ENCODE peak calls at places on chromosome 10, in five cellular contexts. C is testis, A is adrenal gland, B is A549, O is esophagus muscularis mucosa. Y is an unnamed sample.

GRCh38 chr10:53314856-53315255 is 542.3 kb upstream of the MBL2 start:
- DNase-seq in O (no peak), A (no peak), C (no peak), B (no peak), Y (no peak)

GRCh38 chr10:91567815-91568214 is 65.1 kb downstream of the PPP1R3C start:
- DNase-seq in B (no peak), O (no peak), C (no peak), A (no peak), Y (no peak)

GRCh38 chr10:68099736-68100135 is 9.6 kb upstream of the MYPN start:
- DNase-seq in A (no peak), O (no peak), B (no peak), C (no peak), Y (no peak)

GRCh38 chr10:70747192-70747965 is 37.8 kb downstream of the TBATA start:
- DNase-seq in B (no peak), C (no peak), A (no peak), O (no peak), Y (no peak)

GRCh38 chr10:52874541-52874940 is 102.0 kb upstream of the MBL2 start:
- DNase-seq in O (no peak), A (no peak), C (no peak), B (no peak), Y (no peak)

GRCh38 chr10:110214380-110214826 is 7.0 kb downstream of the MXI1 start:
- DNase-seq in A (no peak), O (peak; percentile 70), C (no peak), B (no peak), Y (no peak)

GRCh38 chr10:66148312-66148711 is 777.5 kb upstream of the LRRTM3 start:
- DNase-seq in O (no peak), C (no peak), A (no peak), B (no peak), Y (no peak)

GRCh38 chr10:30088178-30088577 is 28.8 kb upstream of the JCAD start:
- DNase-seq in O (no peak), B (no peak), A (no peak), C (no peak), Y (no peak)

GRCh38 chr10:21364196-21365114 is 161.0 kb downstream of the SKIDA1 start:
- DNase-seq in O (no peak), B (peak; percentile 89), A (peak; percentile 53), C (peak; percentile 36), Y (no peak)

GRCh38 chr10:21497177-21497807 is 28.2 kb downstream of the SKIDA1 start:
- DNase-seq in C (peak; percentile 95), O (no peak), B (peak; percentile 96), A (peak; percentile 96), Y (peak; percentile 81)

GRCh38 chr10:31590023-31590800 is 271.2 kb downstream of the ZEB1 start:
- DNase-seq in A (no peak), O (no peak), C (no peak), B (no peak), Y (no peak)

GRCh38 chr10:588246-589165 is 101.0 kb downstream of the DIP2C start:
- DNase-seq in A (no peak), C (no peak), B (no peak), O (no peak), Y (no peak)

GRCh38 chr10:22230331-22230833 is 12.6 kb upstream of the EBLN1 start:
- DNase-seq in A (no peak), O (no peak), C (peak; percentile 46), B (peak; percentile 46), Y (no peak)

GRCh38 chr10:15346440-15347141 is 24.5 kb downstream of the FAM171A1 start:
- DNase-seq in B (no peak), C (no peak), A (no peak), O (no peak), Y (peak; percentile 44)

GRCh38 chr10:103968441-103969391 is 1.8 kb downstream of the SLK start:
- DNase-seq in B (no peak), C (no peak), O (no peak), A (no peak), Y (no peak)

GRCh38 chr10:132806126-132807061 is 20.4 kb upstream of the NKX6-2 start:
- DNase-seq in O (no peak), C (no peak), A (no peak), B (no peak), Y (no peak)

GRCh38 chr10:106106114-106106513 is 1058.4 kb downstream of the SORCS1 start:
- DNase-seq in B (no peak), O (no peak), A (no peak), C (no peak), Y (no peak)

GRCh38 chr10:124898493-124898892 is 43.4 kb upstream of the ZRANB1 start:
- DNase-seq in B (no peak), O (no peak), C (no peak), A (no peak), Y (no peak)

GRCh38 chr10:69647101-69647500 is 17.1 kb downstream of the FAM241B start:
- DNase-seq in O (no peak), B (no peak), A (no peak), C (no peak), Y (no peak)

GRCh38 chr10:68550747-68551411 is 9.3 kb upstream of the TET1 start:
- DNase-seq in C (peak; percentile 76), A (peak; percentile 56), B (peak; percentile 70), O (no peak), Y (peak; percentile 48)

GRCh38 chr10:104299031-104299904 is 30.3 kb downstream of the GSTO2 start:
- DNase-seq in A (no peak), B (no peak), O (no peak), C (no peak), Y (peak; percentile 36)

GRCh38 chr10:80461208-80462183 is 7.4 kb downstream of the TSPAN14 start:
- DNase-seq in O (no peak), B (no peak), A (no peak), C (no peak), Y (no peak)

GRCh38 chr10:127977368-127978009 is 70.6 kb downstream of the PTPRE start:
- DNase-seq in C (peak; percentile 60), A (peak; percentile 96), B (no peak), O (no peak), Y (peak; percentile 46)

GRCh38 chr10:49359349-49360231 is 36.3 kb downstream of the DRGX start:
- DNase-seq in B (no peak), O (peak; percentile 91), C (peak; percentile 43), A (no peak), Y (no peak)

GRCh38 chr10:110395350-110396283 is 90.9 kb upstream of the SMNDC1 start:
- DNase-seq in O (no peak), A (peak; percentile 91), B (peak; percentile 79), C (peak; percentile 48), Y (peak; percentile 32)

GRCh38 chr10:63628526-63629362 is 107.5 kb downstream of the REEP3 start:
- DNase-seq in A (peak; percentile 64), O (no peak), C (peak; percentile 71), B (no peak), Y (peak; percentile 52)

GRCh38 chr10:29658984-29659769 is 24.4 kb upstream of the SVIL start:
- DNase-seq in A (peak; percentile 76), O (no peak), C (no peak), B (peak; percentile 99), Y (peak; percentile 64)

GRCh38 chr10:90313548-90314325 is 544.1 kb downstream of the HTR7 start:
- DNase-seq in C (no peak), O (no peak), A (no peak), B (no peak), Y (no peak)

GRCh38 chr10:23319835-23320234 is 24.8 kb downstream of the C10orf67 start:
- DNase-seq in A (no peak), C (no peak), O (peak; percentile 72), B (no peak), Y (no peak)

GRCh38 chr10:93337309-93337721 is 144.8 kb downstream of the MYOF start:
- DNase-seq in B (no peak), C (no peak), O (no peak), A (no peak), Y (no peak)

GRCh38 chr10:97685395-97685958 is 1.6 kb downstream of the AVPI1 start:
- DNase-seq in O (no peak), B (peak; percentile 76), A (no peak), C (peak; percentile 36), Y (no peak)
- H3K27ac ChIP-seq in O (peak overlapping the region; percentile 93), B (peak overlapping the region; percentile 94), A (no peak overlapping the region), C (peak overlapping the region; percentile 13), Y (peak overlapping the region; percentile 91)

GRCh38 chr10:102229810-102230263 is 3.7 kb downstream of the ELOVL3 start:
- DNase-seq in C (peak; percentile 89), O (peak; percentile 94), B (peak; percentile 88), A (peak; percentile 73), Y (peak; percentile 79)
- TF ChIP-seq POLR2A in C (no peak), O (no peak), B (no peak), A (no peak), Y (no peak)

DNA sequence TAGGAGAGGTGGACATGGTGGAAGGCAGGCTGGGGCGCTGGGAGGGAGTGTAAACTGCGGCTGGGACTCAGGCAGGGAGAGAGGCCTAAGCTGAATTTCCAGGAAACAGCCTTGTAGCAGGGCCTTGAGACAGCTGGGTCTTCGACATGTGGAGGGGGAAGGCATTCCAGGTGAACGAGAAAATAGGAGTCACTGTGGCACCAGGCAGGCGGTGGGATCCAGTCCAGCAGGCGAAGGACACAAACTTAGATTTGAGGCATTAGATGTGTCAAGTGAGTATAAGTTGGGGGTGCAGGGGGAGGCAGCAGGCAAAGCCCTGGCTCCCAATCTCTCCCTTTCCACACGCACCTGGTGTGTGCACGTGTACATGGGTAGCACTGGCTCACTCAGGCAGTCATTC is 105.3 kb downstream of the PTPN20 start:
- DNase-seq in B (no peak), C (no peak), A (no peak), O (no peak), Y (no peak)
- H3K27ac ChIP-seq in B (no peak overlapping the region), C (no peak overlapping the region), A (no peak overlapping the region), O (no peak overlapping the region), Y (no peak overlapping the region)

GRCh38 chr10:43137701-43137970 is 609 bp upstream of the CSGALNACT2 start:
- DNase-seq in C (peak; percentile 60), A (peak; percentile 38), B (peak; percentile 31), O (peak; percentile 91), Y (peak; percentile 56)

GRCh38 chr10:43136995-43137700 is 1.1 kb upstream of the CSGALNACT2 start:
- DNase-seq in A (peak; percentile 71), B (no peak), O (peak; percentile 70), C (peak; percentile 27), Y (no peak)

GRCh38 chr10:43136432-43136831 is 1.8 kb upstream of the CSGALNACT2 start:
- DNase-seq in A (no peak), O (no peak), C (no peak), B (no peak), Y (no peak)

GRCh38 chr10:43138757-43139241 is 554 bp downstream of the CSGALNACT2 start:
- DNase-seq in A (no peak), B (peak; percentile 38), O (peak; percentile 91), C (peak; percentile 41), Y (no peak)

DNA sequence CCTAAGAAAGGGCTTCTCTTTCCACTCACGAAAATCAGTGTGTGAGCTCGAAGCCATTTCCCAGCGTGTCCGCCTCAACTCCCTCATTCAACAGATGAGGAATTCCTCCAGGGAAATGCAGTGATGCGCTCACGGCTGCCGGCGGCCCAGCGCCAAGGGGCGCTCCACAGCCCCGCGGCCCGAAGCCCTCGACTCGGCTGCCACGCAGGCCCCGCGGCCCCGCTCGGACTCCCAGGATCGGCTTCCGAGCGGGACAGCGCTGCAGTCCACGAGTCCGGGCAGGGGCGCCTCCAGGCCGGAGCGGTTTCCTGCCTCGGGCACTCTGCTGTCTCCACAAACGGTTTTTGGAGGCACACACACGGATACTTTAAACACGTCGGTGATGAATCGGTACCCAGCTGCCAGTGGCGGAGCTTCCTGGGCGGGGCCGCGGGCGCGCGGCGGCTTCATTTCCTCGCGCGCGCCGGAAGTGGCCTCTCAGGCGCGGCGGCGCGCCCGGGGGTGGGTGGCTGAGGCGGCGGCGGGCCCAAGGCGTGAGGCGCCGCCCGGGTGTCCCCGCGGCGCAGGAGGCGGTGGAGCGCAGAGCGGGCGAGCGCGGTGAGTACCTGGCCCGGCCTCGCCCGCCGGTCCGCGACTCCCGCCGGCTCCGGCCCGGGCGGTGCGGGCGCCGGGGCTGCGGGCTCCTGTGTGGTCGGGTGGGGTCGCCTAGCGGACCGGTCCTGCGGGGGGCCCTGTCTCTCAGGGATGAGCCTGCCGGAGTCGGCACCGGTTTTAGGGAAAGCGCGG is at the start of gene CSGALNACT2:
- DNase-seq in O (peak; percentile 95), A (peak; percentile 85), B (peak; percentile 73), C (peak; percentile 92), Y (peak; percentile 86)
- TF ChIP-seq POLR2A in O (peak; percentile 50), A (peak; percentile 82), B (peak; percentile 74), C (peak; percentile 36), Y (peak; percentile 94)

Y was measured in uterus.